ENCODE peak calls at places on chromosomes 12 and 14, in five cellular contexts. P is endodermal cell, Y is NT2/D1, T is DND-41, H is MM.1S. Q is an unnamed sample.

GRCh38 chr14:51500776-51501175 is 150.9 kb upstream of the FRMD6 start:
- DNase-seq in P (no peak), Y (no peak), T (no peak), H (no peak), Q (no peak)

GRCh38 chr12:92337128-92337527 is 191.5 kb upstream of the BTG1 start:
- DNase-seq in P (no peak), Y (no peak), T (no peak), H (no peak), Q (no peak)

GRCh38 chr12:111596985-111597730 is 2.0 kb downstream of the ATXN2 start:
- DNase-seq in P (peak; percentile 82), Y (no peak), T (peak; percentile 48), H (peak; percentile 33), Q (peak; percentile 68)

GRCh38 chr12:75641031-75641780 is 129.8 kb upstream of the KRR1 start:
- DNase-seq in P (no peak), Y (no peak), T (peak; percentile 70), H (peak; percentile 65), Q (no peak)

GRCh38 chr12:124517260-124518050 is 50.0 kb downstream of the NCOR2 start:
- DNase-seq in P (no peak), Y (no peak), T (no peak), H (no peak), Q (peak; percentile 79)

GRCh38 chr12:93198086-93198485 is 179.6 kb upstream of the NUDT4 start:
- DNase-seq in P (no peak), Y (no peak), T (no peak), H (no peak), Q (no peak)

GRCh38 chr12:32400866-32401265 is 1.5 kb downstream of the FGD4 start:
- DNase-seq in P (no peak), Y (no peak), T (no peak), H (no peak), Q (no peak)

GRCh38 chr12:115155665-115156645 is 472.0 kb upstream of the TBX3 start:
- DNase-seq in P (no peak), Y (peak; percentile 65), T (no peak), H (no peak), Q (no peak)

GRCh38 chr12:58966939-58967338 is 46.6 kb upstream of the LRIG3 start:
- DNase-seq in P (no peak), Y (no peak), T (no peak), H (no peak), Q (no peak)

GRCh38 chr12:57772429-57773322 is at the start of gene EEF1AKMT3:
- DNase-seq in P (no peak), Y (no peak), T (peak; percentile 60), H (peak; percentile 33), Q (peak; percentile 81)

GRCh38 chr14:89304972-89305703 is 111.9 kb downstream of the FOXN3 start:
- DNase-seq in P (no peak), Y (no peak), T (no peak), H (peak; percentile 63), Q (no peak)

GRCh38 chr14:81946808-81947798 is 413.4 kb upstream of the SEL1L start:
- DNase-seq in P (no peak), Y (no peak), T (no peak), H (no peak), Q (no peak)

GRCh38 chr12:77746108-77746507 is 84.6 kb upstream of the NAV3 start:
- DNase-seq in P (no peak), Y (no peak), T (no peak), H (peak; percentile 96), Q (no peak)

GRCh38 chr12:100381379-100381778 is 24.5 kb downstream of the SLC17A8 start:
- DNase-seq in P (no peak), Y (no peak), T (no peak), H (no peak), Q (no peak)

GRCh38 chr12:94795520-94795919 is 145.2 kb upstream of the TMCC3 start:
- DNase-seq in P (peak; percentile 81), Y (peak; percentile 71), T (no peak), H (no peak), Q (no peak)

GRCh38 chr12:122843472-122843871 is 8.2 kb downstream of the HIP1R start:
- DNase-seq in P (no peak), Y (no peak), T (no peak), H (no peak), Q (no peak)

GRCh38 chr14:95490127-95490526 is 26.3 kb downstream of the SYNE3 start:
- DNase-seq in P (no peak), Y (no peak), T (no peak), H (no peak), Q (peak; percentile 41)

GRCh38 chr14:62364161-62364560 is 601.9 kb downstream of the SNAPC1 start:
- DNase-seq in P (no peak), Y (no peak), T (no peak), H (no peak), Q (no peak)

GRCh38 chr12:57727758-57728395 is 10.7 kb downstream of the AGAP2 start:
- DNase-seq in P (peak; percentile 95), Y (no peak), T (no peak), H (no peak), Q (peak; percentile 17)

GRCh38 chr14:26872930-26873470 is 275.2 kb upstream of the NOVA1 start:
- DNase-seq in P (no peak), Y (no peak), T (no peak), H (no peak), Q (no peak)

GRCh38 chr14:35696575-35696974 is 112.5 kb downstream of the RALGAPA1 start:
- DNase-seq in P (no peak), Y (no peak), T (no peak), H (no peak), Q (no peak)

GRCh38 chr12:41795066-41795465 is 349.6 kb downstream of the GXYLT1 start:
- DNase-seq in P (no peak), Y (no peak), T (no peak), H (no peak), Q (no peak)

DNA sequence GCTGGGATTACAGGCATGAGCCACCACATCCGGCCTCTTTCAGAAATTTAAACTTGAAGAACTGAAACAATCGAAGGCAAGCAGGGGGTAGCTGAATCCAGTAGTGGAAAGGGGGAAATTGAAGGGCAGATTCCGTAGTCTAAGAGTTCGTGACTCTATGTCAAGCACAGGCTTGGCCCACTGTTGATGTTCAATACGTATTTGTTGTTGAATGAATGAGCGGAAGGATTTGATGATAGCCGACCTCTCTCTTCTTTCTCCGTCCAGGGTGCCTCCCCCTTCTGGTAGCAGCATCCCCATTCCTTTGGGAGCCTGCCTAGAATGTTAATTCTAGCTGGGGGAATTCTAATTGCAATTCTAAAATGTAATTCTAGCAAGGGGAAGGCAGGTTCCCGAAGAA is 59.8 kb upstream of the MED13L start:
- DNase-seq in P (no peak), Y (no peak), T (no peak), H (no peak), Q (no peak)
- H3K4me3 ChIP-seq in P (no peak overlapping the region), Y (no peak overlapping the region), T (no peak overlapping the region), H (no peak overlapping the region), Q (no peak overlapping the region)

GRCh38 chr12:53969588-53970259 is 3.2 kb upstream of the HOXC11 start:
- DNase-seq in P (no peak), Y (no peak), T (no peak), H (no peak), Q (no peak)

GRCh38 chr12:53972152-53972702 is 699 bp upstream of the HOXC11 start:
- DNase-seq in P (no peak), Y (no peak), T (no peak), H (no peak), Q (no peak)

GRCh38 chr12:53971129-53971528 is 1.8 kb upstream of the HOXC11 start:
- DNase-seq in P (no peak), Y (no peak), T (no peak), H (no peak), Q (no peak)

GRCh38 chr12:53971686-53972085 is 1.2 kb upstream of the HOXC11 start:
- DNase-seq in P (no peak), Y (no peak), T (no peak), H (no peak), Q (no peak)

GRCh38 chr12:53970451-53970850 is 2.5 kb upstream of the HOXC11 start:
- DNase-seq in P (no peak), Y (no peak), T (no peak), H (no peak), Q (no peak)
- H3K4me1 ChIP-seq in P (no peaks in the 10 kb centered on the region), Y (peaks cover 4% of the 10 kb centered on the region), T (no peaks in the 10 kb centered on the region), H (no peaks in the 10 kb centered on the region), Q (no peaks in the 10 kb centered on the region)

GRCh38 chr12:26699237-26699636 is 133.8 kb downstream of the ITPR2 start:
- DNase-seq in P (no peak), Y (no peak), T (no peak), H (no peak), Q (no peak)

GRCh38 chr12:26698186-26698585 is 134.8 kb downstream of the ITPR2 start:
- DNase-seq in P (no peak), Y (no peak), T (no peak), H (no peak), Q (no peak)

GRCh38 chr12:26696613-26697092 is 136.3 kb downstream of the ITPR2 start:
- DNase-seq in P (no peak), Y (no peak), T (no peak), H (no peak), Q (no peak)

GRCh38 chr12:26696048-26696612 is 136.9 kb downstream of the ITPR2 start:
- DNase-seq in P (no peak), Y (no peak), T (no peak), H (no peak), Q (no peak)

DNA sequence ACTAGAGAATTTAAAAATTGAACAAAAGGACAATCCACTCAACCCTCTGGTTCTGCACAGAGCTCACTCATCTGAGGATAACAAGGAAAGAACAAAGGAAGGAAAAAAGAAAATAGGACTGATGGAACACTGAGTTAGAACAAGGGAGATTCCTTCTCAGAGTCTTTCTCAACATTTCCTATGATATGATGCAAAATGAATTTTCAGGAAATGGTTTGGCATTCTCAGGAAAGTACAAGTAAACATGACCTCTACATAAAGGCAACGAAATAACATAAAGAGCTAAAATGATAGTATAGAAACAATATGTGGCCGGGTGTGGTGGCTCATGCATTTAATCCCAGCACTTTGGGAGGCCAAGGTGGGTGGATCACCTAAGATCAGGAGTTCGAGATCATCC is 135.8 kb downstream of the ITPR2 start:
- DNase-seq in P (no peak), Y (no peak), T (no peak), H (no peak), Q (no peak)
- H3K9ac ChIP-seq in P (no peak overlapping the region), Y (no peak overlapping the region), T (no peak overlapping the region), H (no peak overlapping the region), Q (no peak overlapping the region)

GRCh38 chr12:31316964-31317363 is 9.0 kb downstream of the SINHCAF start:
- DNase-seq in P (no peak), Y (no peak), T (no peak), H (no peak), Q (no peak)
- H3K4me3 ChIP-seq in P (peak overlapping the region; percentile 69), Y (no peak overlapping the region), T (peak overlapping the region; percentile 40), H (peak overlapping the region; percentile 60), Q (no peak overlapping the region)

DNA sequence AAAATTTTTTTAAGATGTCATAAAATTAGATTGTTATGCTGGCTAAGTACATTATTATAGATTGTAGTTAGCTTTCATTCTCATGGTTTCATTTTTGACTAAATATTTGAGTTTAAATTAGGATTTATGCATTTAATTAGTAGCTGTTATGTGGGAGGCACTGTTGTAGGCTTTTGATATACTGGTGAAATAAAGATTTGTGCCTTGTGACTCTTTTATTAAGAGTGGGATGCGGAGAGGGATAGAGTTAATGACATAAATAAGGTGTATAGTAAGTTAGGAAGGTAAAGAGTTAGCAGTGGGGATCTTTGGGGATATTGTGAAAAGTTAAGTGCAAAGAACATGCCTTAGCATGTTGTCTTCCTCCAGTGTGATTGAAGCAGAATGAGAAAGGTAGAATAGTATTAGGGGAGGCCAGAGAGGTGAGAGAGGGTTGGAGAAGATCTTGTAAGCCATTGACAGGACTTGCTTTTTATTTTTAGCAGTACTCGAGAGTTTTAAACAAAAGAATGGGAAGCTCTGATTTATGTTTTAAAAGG is 8.8 kb downstream of the ARHGAP5 start:
- DNase-seq in P (no peak), Y (no peak), T (no peak), H (no peak), Q (no peak)
- H3K4me1 ChIP-seq in P (peaks cover 6% of the 10 kb centered on the region), Y (no peaks in the 10 kb centered on the region), T (peaks cover 11% of the 10 kb centered on the region), H (no peaks in the 10 kb centered on the region), Q (peaks cover 8% of the 10 kb centered on the region)